ENCODE peak calls at places on chromosome 10, in five cellular contexts. J, I, Q, V and P are unnamed samples.

GRCh38 chr10:17025444-17026295 is 103.9 kb downstream of the CUBN start:
- DNase-seq in V (no peak), J (no peak), Q (peak), I (no peak), P (no peak)

GRCh38 chr10:16904049-16904448 is 86.8 kb upstream of the RSU1 start:
- DNase-seq in V (no peak), Q (no peak), J (no peak), I (no peak), P (no peak)

GRCh38 chr10:35639021-35639521 is 3.0 kb downstream of the FZD8 start:
- DNase-seq in J (no peak), I (no peak), V (no peak), Q (no peak), P (no peak)

GRCh38 chr10:20007426-20007825 is 191.2 kb downstream of the PLXDC2 start:
- DNase-seq in V (no peak), I (no peak), Q (no peak), J (no peak), P (no peak)

GRCh38 chr10:9069136-9069535 is 1014.6 kb downstream of the GATA3 start:
- DNase-seq in V (no peak), I (no peak), Q (no peak), J (no peak), P (no peak)

GRCh38 chr10:101189461-101190401 is 39.5 kb downstream of the LBX1 start:
- DNase-seq in Q (no peak), J (no peak), V (no peak), I (no peak), P (no peak)

GRCh38 chr10:70053896-70054641 is 1.4 kb downstream of the MACROH2A2 start:
- DNase-seq in V (no peak), I (peak), Q (no peak), J (peak), P (peak)

GRCh38 chr10:92846-93245 is 42.4 kb upstream of the ZMYND11 start:
- DNase-seq in J (no peak), V (no peak), Q (no peak), I (no peak), P (no peak)

DNA sequence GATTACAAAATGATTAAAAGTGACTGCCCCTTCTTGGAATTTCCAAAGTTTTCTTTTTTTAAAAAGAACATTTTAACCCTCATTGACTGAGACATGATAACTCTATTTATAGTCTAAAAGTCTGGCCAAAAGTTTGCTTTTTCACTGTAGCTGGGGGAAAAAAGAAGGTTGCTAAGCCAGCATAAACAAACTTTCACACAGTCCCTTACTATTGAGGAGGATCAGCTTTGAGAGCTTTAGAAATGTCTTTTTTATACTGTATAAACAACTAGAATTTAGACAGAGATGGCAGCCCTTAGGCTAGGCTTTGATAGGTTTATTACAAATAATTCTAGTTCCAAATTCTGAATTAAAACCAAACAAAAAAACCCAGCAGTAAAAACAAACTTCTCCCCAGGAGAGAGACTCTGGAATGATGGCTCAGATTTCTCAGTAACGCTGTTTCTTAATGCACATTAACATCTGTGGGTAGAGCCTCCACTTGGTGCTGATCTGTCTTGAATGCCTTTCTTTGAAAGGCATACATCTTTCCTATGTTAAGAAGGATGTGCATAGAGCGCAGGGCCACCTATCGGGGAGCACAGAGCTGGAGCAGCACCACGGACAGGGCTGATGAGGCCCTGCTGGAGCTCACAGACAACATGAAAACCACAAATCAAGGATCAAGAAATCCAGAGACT is 100.9 kb upstream of the PDLIM1 start:
- DNase-seq in I (no peak), Q (peak), J (no peak), V (no peak), P (no peak)
- TF ChIP-seq CTCF in I (no peak), Q (no peak), J (no peak), V (no peak), P (peak)

DNA sequence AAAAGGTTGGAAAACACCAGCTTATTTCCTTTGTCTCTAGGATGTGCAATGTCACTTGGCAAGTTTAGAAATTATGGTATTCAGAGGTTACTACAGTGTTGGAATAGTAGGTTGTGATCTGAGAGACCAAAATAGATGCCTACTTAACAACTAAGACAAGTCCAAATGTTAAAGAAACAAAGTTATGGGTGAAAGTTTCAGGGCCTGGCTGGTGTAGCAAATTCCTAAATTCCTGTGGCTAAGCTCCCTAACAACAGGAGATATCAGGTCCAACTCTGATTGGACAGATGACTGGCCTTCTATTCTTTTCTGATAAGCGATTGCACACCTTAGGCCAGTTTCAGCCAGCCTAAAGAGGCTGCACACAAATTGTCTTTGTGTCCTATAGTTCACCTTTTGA is 873.5 kb downstream of the REEP3 start:
- DNase-seq in I (no peak), Q (no peak), J (no peak), V (no peak), P (no peak)
- TF ChIP-seq CTCF in I (no peak), Q (no peak), J (no peak), V (no peak), P (no peak)

GRCh38 chr10:119932631-119933030 is 40.1 kb downstream of the SEC23IP start:
- DNase-seq in V (no peak), J (no peak), I (no peak), Q (no peak), P (no peak)

GRCh38 chr10:119931873-119932272 is 39.3 kb downstream of the SEC23IP start:
- DNase-seq in Q (no peak), V (no peak), J (no peak), I (no peak), P (no peak)

GRCh38 chr10:119928411-119928810 is 35.9 kb downstream of the SEC23IP start:
- DNase-seq in V (no peak), Q (no peak), J (no peak), I (no peak), P (no peak)

DNA sequence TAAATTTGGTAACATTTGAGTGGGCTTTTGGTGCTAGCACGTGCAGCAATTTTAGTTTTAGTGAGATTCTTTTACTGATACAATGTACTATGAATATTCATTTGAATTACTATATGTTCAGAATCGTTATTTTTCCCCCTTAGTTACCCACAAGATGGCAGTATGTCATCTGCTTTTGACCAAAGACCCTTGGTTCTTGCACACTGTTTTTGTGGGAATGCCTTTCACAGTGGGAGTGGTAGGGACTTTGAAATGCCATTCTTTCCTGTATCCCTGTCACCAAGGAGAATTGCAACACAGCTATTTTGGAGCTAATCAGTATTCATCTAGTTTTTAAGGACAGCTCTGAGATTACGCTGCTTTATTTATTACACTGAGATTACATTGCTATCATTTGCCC is 40.6 kb downstream of the SEC23IP start:
- DNase-seq in J (no peak), V (no peak), I (no peak), Q (no peak), P (no peak)
- TF ChIP-seq CTCF in J (peak), V (peak), I (no peak), Q (no peak), P (peak)

DNA sequence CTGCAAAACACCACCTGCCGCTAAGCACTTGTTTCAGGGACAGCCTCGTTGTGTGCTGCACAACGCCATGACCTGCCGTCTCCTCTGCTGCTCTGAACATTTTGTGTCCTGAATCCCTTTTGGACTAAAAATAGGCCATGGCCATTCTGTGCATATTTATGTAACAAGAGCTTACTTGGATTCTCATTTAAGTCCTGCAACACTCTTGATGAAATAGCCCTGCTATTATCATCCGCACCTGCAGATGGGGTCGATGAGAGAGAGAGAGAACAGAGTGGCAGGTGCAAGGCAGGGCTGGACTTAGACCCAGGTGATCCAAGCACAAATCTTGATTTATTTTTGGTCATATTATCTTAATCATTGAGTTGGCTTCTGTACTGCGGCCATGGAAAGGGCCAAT is 121.2 kb upstream of the PRKCQ start:
- DNase-seq in J (no peak), V (no peak), I (no peak), Q (no peak), P (no peak)
- TF ChIP-seq CTCF in J (no peak), V (no peak), I (peak), Q (no peak), P (peak)

DNA sequence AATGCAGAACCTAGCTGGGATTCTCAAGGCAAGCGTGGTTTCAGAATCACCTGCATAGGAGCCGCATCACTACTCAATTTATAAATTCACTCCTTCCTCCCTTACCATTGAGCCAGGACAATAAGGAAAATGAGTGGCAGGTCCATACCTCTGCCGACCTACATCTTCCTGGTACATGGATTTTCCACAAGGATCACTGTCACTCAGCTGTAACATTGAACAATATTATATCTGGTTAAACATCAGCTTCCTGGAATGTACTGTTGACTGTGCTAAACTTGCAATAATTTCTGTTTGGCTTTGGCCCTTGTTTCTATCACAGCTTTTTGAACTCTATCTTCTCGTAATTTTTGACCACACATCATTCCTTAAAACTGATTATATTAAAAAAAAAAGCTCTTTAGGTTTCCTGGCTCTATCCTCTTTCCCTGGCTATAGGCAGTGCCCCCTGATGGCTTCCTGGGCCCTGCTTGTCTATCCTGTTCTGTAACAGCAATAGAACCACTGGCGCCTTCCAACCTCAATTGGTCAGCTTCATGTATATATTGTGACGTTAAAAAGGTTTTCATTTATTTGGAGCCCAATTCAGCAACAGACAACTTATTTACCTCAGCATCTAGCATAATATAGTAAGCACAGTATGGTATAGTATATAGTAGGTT is 59.2 kb downstream of the RNLS start:
- DNase-seq in V (no peak), J (no peak), Q (no peak), I (no peak), P (no peak)
- TF ChIP-seq CTCF in V (no peak), J (no peak), Q (no peak), I (no peak), P (no peak)

DNA sequence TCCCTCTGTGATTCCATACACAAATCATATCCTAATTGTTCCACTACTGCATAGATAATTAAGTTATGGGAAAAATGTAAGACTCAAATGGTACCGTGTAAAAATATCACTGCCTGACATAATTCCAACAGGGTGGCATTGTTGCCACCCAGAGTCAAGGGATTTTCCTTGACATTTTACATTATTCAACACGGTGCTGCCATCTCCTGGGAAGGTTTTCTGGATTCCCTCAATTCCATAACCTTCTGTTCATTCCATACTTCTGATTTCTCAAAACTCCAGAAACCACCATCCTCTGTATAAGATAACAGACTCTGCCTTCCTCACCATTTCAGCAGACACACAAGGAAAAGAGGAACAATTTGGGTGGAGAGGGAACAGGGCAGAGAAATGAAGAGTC is 495.9 kb downstream of the XPNPEP1 start:
- DNase-seq in Q (no peak), I (no peak), J (no peak), V (no peak), P (no peak)
- TF ChIP-seq CTCF in Q (no peak), I (no peak), J (no peak), V (no peak), P (peak)